ENCODE peak calls at places on chromosome 2, in four cellular contexts. One of them, this sample, is unnamed.

GRCh38 chr2:120904825-120905224 is 169.2 kb downstream of the GLI2 start:
- DNase-seq in M059J: no peak
- DNase-seq in ACHN: no peak
- DNase-seq in neural crest cell: no peak
- DNase-seq in this sample: no peak

GRCh38 chr2:60515751-60516226 is 37.7 kb downstream of the BCL11A start:
- DNase-seq in M059J: peak; percentile 31
- DNase-seq in ACHN: peak; percentile 15
- DNase-seq in neural crest cell: no peak
- DNase-seq in this sample: no peak

GRCh38 chr2:873651-874580 is 76.7 kb upstream of the SNTG2 start:
- DNase-seq in M059J: no peak
- DNase-seq in ACHN: no peak
- DNase-seq in neural crest cell: no peak
- DNase-seq in this sample: no peak

GRCh38 chr2:115807302-115807701 is 1364.9 kb downstream of the DPP10 start:
- DNase-seq in M059J: no peak
- DNase-seq in ACHN: no peak
- DNase-seq in neural crest cell: no peak
- DNase-seq in this sample: no peak

GRCh38 chr2:187988348-187988747 is 303.3 kb upstream of the GULP1 start:
- DNase-seq in M059J: no peak
- DNase-seq in ACHN: no peak
- DNase-seq in neural crest cell: no peak
- DNase-seq in this sample: no peak

GRCh38 chr2:109663721-109664120 is 49.6 kb downstream of the SOWAHC start:
- DNase-seq in M059J: peak; percentile 72
- DNase-seq in ACHN: no peak
- DNase-seq in neural crest cell: no peak
- DNase-seq in this sample: no peak

GRCh38 chr2:144703852-144704324 is 184.0 kb upstream of the ZEB2 start:
- DNase-seq in M059J: peak; percentile 85
- DNase-seq in ACHN: peak; percentile 7
- DNase-seq in neural crest cell: no peak
- DNase-seq in this sample: no peak

GRCh38 chr2:45851576-45852304 is 200.3 kb downstream of the PRKCE start:
- DNase-seq in M059J: peak; percentile 93
- DNase-seq in ACHN: peak; percentile 50
- DNase-seq in neural crest cell: no peak
- DNase-seq in this sample: no peak

GRCh38 chr2:88329815-88330603 is 122.5 kb downstream of the FOXI3 start:
- DNase-seq in M059J: peak; percentile 48
- DNase-seq in ACHN: no peak
- DNase-seq in neural crest cell: peak; percentile 13
- DNase-seq in this sample: peak; percentile 79

GRCh38 chr2:239101071-239101470 is 253.2 kb downstream of the TWIST2 start:
- DNase-seq in M059J: no peak
- DNase-seq in ACHN: no peak
- DNase-seq in neural crest cell: no peak
- DNase-seq in this sample: no peak

GRCh38 chr2:75657794-75658193 is 11.2 kb downstream of the MRPL19 start:
- DNase-seq in M059J: no peak
- DNase-seq in ACHN: no peak
- DNase-seq in neural crest cell: no peak
- DNase-seq in this sample: no peak

GRCh38 chr2:164910091-164910899 is 45.0 kb downstream of the SLC38A11 start:
- DNase-seq in M059J: peak; percentile 81
- DNase-seq in ACHN: peak; percentile 47
- DNase-seq in neural crest cell: no peak
- DNase-seq in this sample: no peak

GRCh38 chr2:24083567-24084385 is 858 bp downstream of the TP53I3 start:
- DNase-seq in M059J: peak; percentile 60
- DNase-seq in ACHN: peak; percentile 94
- DNase-seq in neural crest cell: no peak
- DNase-seq in this sample: peak; percentile 72

GRCh38 chr2:71933467-71934319 is 214.0 kb downstream of the CYP26B1 start:
- DNase-seq in M059J: peak; percentile 67
- DNase-seq in ACHN: no peak
- DNase-seq in neural crest cell: peak; percentile 0
- DNase-seq in this sample: no peak

GRCh38 chr2:155519731-155520130 is 812.8 kb downstream of the NR4A2 start:
- DNase-seq in M059J: no peak
- DNase-seq in ACHN: no peak
- DNase-seq in neural crest cell: no peak
- DNase-seq in this sample: no peak

GRCh38 chr2:95310211-95310610 is 13.1 kb downstream of the KCNIP3 start:
- DNase-seq in M059J: no peak
- DNase-seq in ACHN: no peak
- DNase-seq in neural crest cell: no peak
- DNase-seq in this sample: no peak

GRCh38 chr2:72940786-72941185 is 23.5 kb downstream of the EMX1 start:
- DNase-seq in M059J: no peak
- DNase-seq in ACHN: no peak
- DNase-seq in neural crest cell: no peak
- DNase-seq in this sample: peak; percentile 62

GRCh38 chr2:169923977-169924376 is 96.7 kb downstream of the UBR3 start:
- DNase-seq in M059J: no peak
- DNase-seq in ACHN: no peak
- DNase-seq in neural crest cell: no peak
- DNase-seq in this sample: no peak

GRCh38 chr2:38146917-38147307 is 71.0 kb upstream of the CYP1B1 start:
- DNase-seq in M059J: peak; percentile 98
- DNase-seq in ACHN: peak; percentile 95
- DNase-seq in neural crest cell: no peak
- DNase-seq in this sample: peak; percentile 65

GRCh38 chr2:124316133-124316532 is 291.0 kb downstream of the CNTNAP5 start:
- DNase-seq in M059J: no peak
- DNase-seq in ACHN: no peak
- DNase-seq in neural crest cell: no peak
- DNase-seq in this sample: no peak

GRCh38 chr2:240164586-240164985 is 24.1 kb upstream of the OTOS start:
- DNase-seq in M059J: no peak
- DNase-seq in ACHN: no peak
- DNase-seq in neural crest cell: no peak
- DNase-seq in this sample: no peak

GRCh38 chr2:66899648-66900047 is 464.7 kb downstream of the MEIS1 start:
- DNase-seq in M059J: no peak
- DNase-seq in ACHN: no peak
- DNase-seq in neural crest cell: no peak
- DNase-seq in this sample: no peak

GRCh38 chr2:231185886-231186285 is 12.5 kb upstream of the ARMC9 start:
- DNase-seq in M059J: no peak
- DNase-seq in ACHN: no peak
- DNase-seq in neural crest cell: no peak
- DNase-seq in this sample: no peak